ENCODE peak calls at places on chromosomes 11 and 22, in eight cellular contexts. One of them, this sample, is unnamed.

GRCh38 chr11:69962152-69962551 is 116.0 kb upstream of the ANO1 start:
- DNase-seq in OCI-LY7: no peak
- DNase-seq in left ventricle myocardium inferior: no peak
- DNase-seq in suprapubic skin: no peak
- DNase-seq in LoVo: peak; percentile 76
- DNase-seq in stimulated activated CD4-positive, alpha-beta T cell treated with anti-CD3 and anti-CD28 coated beads, Interleukin-1b, Interleukin-23, amount 100 ng/mL, for 1 hour: no peak
- DNase-seq in IMR-90: peak; percentile 42
- DNase-seq in ELR: peak; percentile 82
- DNase-seq in this sample: no peak

GRCh38 chr11:119918356-119918755 is 189.4 kb upstream of the NECTIN1 start:
- DNase-seq in IMR-90: no peak
- DNase-seq in ELR: no peak
- DNase-seq in suprapubic skin: no peak
- DNase-seq in LoVo: no peak
- DNase-seq in stimulated activated CD4-positive, alpha-beta T cell treated with anti-CD3 and anti-CD28 coated beads, Interleukin-1b, Interleukin-23, amount 100 ng/mL, for 1 hour: no peak
- DNase-seq in left ventricle myocardium inferior: no peak
- DNase-seq in OCI-LY7: no peak
- DNase-seq in this sample: no peak

GRCh38 chr11:47714554-47715081 is 551 bp downstream of the AGBL2 start:
- DNase-seq in left ventricle myocardium inferior: no peak
- DNase-seq in ELR: peak; percentile 35
- DNase-seq in IMR-90: no peak
- DNase-seq in stimulated activated CD4-positive, alpha-beta T cell treated with anti-CD3 and anti-CD28 coated beads, Interleukin-1b, Interleukin-23, amount 100 ng/mL, for 1 hour: no peak
- DNase-seq in OCI-LY7: no peak
- DNase-seq in suprapubic skin: peak; percentile 67
- DNase-seq in LoVo: no peak
- DNase-seq in this sample: no peak

GRCh38 chr11:41316726-41317125 is 142.7 kb downstream of the LRRC4C start:
- DNase-seq in IMR-90: no peak
- DNase-seq in left ventricle myocardium inferior: no peak
- DNase-seq in LoVo: no peak
- DNase-seq in OCI-LY7: no peak
- DNase-seq in suprapubic skin: no peak
- DNase-seq in stimulated activated CD4-positive, alpha-beta T cell treated with anti-CD3 and anti-CD28 coated beads, Interleukin-1b, Interleukin-23, amount 100 ng/mL, for 1 hour: no peak
- DNase-seq in ELR: no peak
- DNase-seq in this sample: no peak

GRCh38 chr22:38110863-38111852 is 674 bp upstream of the BAIAP2L2 start:
- DNase-seq in IMR-90: no peak
- DNase-seq in left ventricle myocardium inferior: no peak
- DNase-seq in ELR: no peak
- DNase-seq in stimulated activated CD4-positive, alpha-beta T cell treated with anti-CD3 and anti-CD28 coated beads, Interleukin-1b, Interleukin-23, amount 100 ng/mL, for 1 hour: no peak
- DNase-seq in LoVo: peak; percentile 57
- DNase-seq in suprapubic skin: no peak
- DNase-seq in OCI-LY7: no peak
- DNase-seq in this sample: no peak

GRCh38 chr11:2182692-2183474 is 11.3 kb upstream of the TH start:
- DNase-seq in suprapubic skin: no peak
- DNase-seq in LoVo: no peak
- DNase-seq in OCI-LY7: no peak
- DNase-seq in ELR: no peak
- DNase-seq in stimulated activated CD4-positive, alpha-beta T cell treated with anti-CD3 and anti-CD28 coated beads, Interleukin-1b, Interleukin-23, amount 100 ng/mL, for 1 hour: no peak
- DNase-seq in left ventricle myocardium inferior: no peak
- DNase-seq in IMR-90: no peak
- DNase-seq in this sample: no peak

GRCh38 chr11:37449146-37449545 is 851.1 kb upstream of the RAG2 start:
- DNase-seq in left ventricle myocardium inferior: no peak
- DNase-seq in IMR-90: peak; percentile 68
- DNase-seq in ELR: peak; percentile 74
- DNase-seq in stimulated activated CD4-positive, alpha-beta T cell treated with anti-CD3 and anti-CD28 coated beads, Interleukin-1b, Interleukin-23, amount 100 ng/mL, for 1 hour: no peak
- DNase-seq in suprapubic skin: no peak
- DNase-seq in OCI-LY7: no peak
- DNase-seq in LoVo: no peak
- DNase-seq in this sample: no peak

GRCh38 chr11:45803981-45804805 is 756 bp upstream of the SLC35C1 start:
- DNase-seq in LoVo: peak; percentile 80
- DNase-seq in IMR-90: peak; percentile 33
- DNase-seq in ELR: peak; percentile 62
- DNase-seq in stimulated activated CD4-positive, alpha-beta T cell treated with anti-CD3 and anti-CD28 coated beads, Interleukin-1b, Interleukin-23, amount 100 ng/mL, for 1 hour: peak; percentile 21
- DNase-seq in left ventricle myocardium inferior: peak; percentile 88
- DNase-seq in OCI-LY7: peak; percentile 54
- DNase-seq in suprapubic skin: peak; percentile 90
- DNase-seq in this sample: peak; percentile 55

GRCh38 chr11:84714316-84714780 is 912.8 kb downstream of the DLG2 start:
- DNase-seq in stimulated activated CD4-positive, alpha-beta T cell treated with anti-CD3 and anti-CD28 coated beads, Interleukin-1b, Interleukin-23, amount 100 ng/mL, for 1 hour: no peak
- DNase-seq in LoVo: peak; percentile 19
- DNase-seq in left ventricle myocardium inferior: peak; percentile 29
- DNase-seq in ELR: peak; percentile 66
- DNase-seq in OCI-LY7: peak; percentile 71
- DNase-seq in suprapubic skin: no peak
- DNase-seq in IMR-90: peak; percentile 6
- DNase-seq in this sample: peak; percentile 40

GRCh38 chr22:44384563-44384940 is 71.8 kb upstream of the SHISAL1 start:
- DNase-seq in suprapubic skin: peak; percentile 39
- DNase-seq in OCI-LY7: no peak
- DNase-seq in stimulated activated CD4-positive, alpha-beta T cell treated with anti-CD3 and anti-CD28 coated beads, Interleukin-1b, Interleukin-23, amount 100 ng/mL, for 1 hour: no peak
- DNase-seq in left ventricle myocardium inferior: no peak
- DNase-seq in IMR-90: no peak
- DNase-seq in LoVo: no peak
- DNase-seq in ELR: no peak
- DNase-seq in this sample: no peak

GRCh38 chr11:64590763-64591221 is at the start of gene SLC22A12:
- DNase-seq in LoVo: no peak
- DNase-seq in OCI-LY7: no peak
- DNase-seq in ELR: no peak
- DNase-seq in stimulated activated CD4-positive, alpha-beta T cell treated with anti-CD3 and anti-CD28 coated beads, Interleukin-1b, Interleukin-23, amount 100 ng/mL, for 1 hour: no peak
- DNase-seq in suprapubic skin: peak; percentile 34
- DNase-seq in IMR-90: no peak
- DNase-seq in left ventricle myocardium inferior: peak; percentile 4
- DNase-seq in this sample: no peak

This sample was measured in GM13977.